ENCODE peak calls at places on chromosome 18, in four cellular contexts. One of them, this sample, is unnamed.

GRCh38 chr18:42290318-42291307 is 335.6 kb downstream of the PIK3C3 start:
- DNase-seq in RWPE1: no peak
- DNase-seq in foreskin fibroblast: no peak
- DNase-seq in tibial artery: no peak
- DNase-seq in this sample: no peak

GRCh38 chr18:3159830-3160229 is 59.9 kb downstream of the MYOM1 start:
- DNase-seq in RWPE1: no peak
- DNase-seq in tibial artery: no peak
- DNase-seq in foreskin fibroblast: no peak
- DNase-seq in this sample: no peak

GRCh38 chr18:63158676-63159291 is 160.8 kb downstream of the BCL2 start:
- DNase-seq in tibial artery: no peak
- DNase-seq in RWPE1: no peak
- DNase-seq in foreskin fibroblast: no peak
- DNase-seq in this sample: no peak

GRCh38 chr18:79467126-79467525 is 71.4 kb downstream of the NFATC1 start:
- DNase-seq in tibial artery: no peak
- DNase-seq in foreskin fibroblast: no peak
- DNase-seq in RWPE1: no peak
- DNase-seq in this sample: no peak

GRCh38 chr18:27749189-27749588 is 427.7 kb downstream of the CDH2 start:
- DNase-seq in foreskin fibroblast: no peak
- DNase-seq in RWPE1: no peak
- DNase-seq in tibial artery: no peak
- DNase-seq in this sample: no peak

GRCh38 chr18:77702686-77703085 is 453.0 kb downstream of the GALR1 start:
- DNase-seq in foreskin fibroblast: peak; percentile 3
- DNase-seq in RWPE1: peak; percentile 17
- DNase-seq in tibial artery: no peak
- DNase-seq in this sample: peak; percentile 34

GRCh38 chr18:9417081-9417841 is 58.1 kb upstream of the RALBP1 start:
- DNase-seq in RWPE1: peak; percentile 26
- DNase-seq in foreskin fibroblast: peak; percentile 75
- DNase-seq in tibial artery: no peak
- DNase-seq in this sample: no peak

GRCh38 chr18:31566576-31567306 is 24.9 kb upstream of the TTR start:
- DNase-seq in RWPE1: no peak
- DNase-seq in tibial artery: no peak
- DNase-seq in foreskin fibroblast: no peak
- DNase-seq in this sample: no peak

GRCh38 chr18:44601447-44601846 is 79.2 kb upstream of the SETBP1 start:
- DNase-seq in tibial artery: no peak
- DNase-seq in RWPE1: peak; percentile 25
- DNase-seq in foreskin fibroblast: peak; percentile 95
- DNase-seq in this sample: no peak

GRCh38 chr18:48600046-48600745 is 61.4 kb downstream of the CTIF start:
- DNase-seq in RWPE1: no peak
- DNase-seq in foreskin fibroblast: no peak
- DNase-seq in tibial artery: no peak
- DNase-seq in this sample: no peak

GRCh38 chr18:26703170-26703933 is 155.0 kb upstream of the KCTD1 start:
- DNase-seq in tibial artery: no peak
- DNase-seq in RWPE1: no peak
- DNase-seq in foreskin fibroblast: no peak
- DNase-seq in this sample: no peak

GRCh38 chr18:33440011-33440383 is 524 bp downstream of the CCDC178 start:
- DNase-seq in foreskin fibroblast: peak; percentile 88
- DNase-seq in tibial artery: no peak
- DNase-seq in RWPE1: no peak
- DNase-seq in this sample: peak; percentile 63

GRCh38 chr18:25734336-25734735 is 356.1 kb downstream of the SS18 start:
- DNase-seq in tibial artery: no peak
- DNase-seq in RWPE1: no peak
- DNase-seq in foreskin fibroblast: no peak
- DNase-seq in this sample: no peak

GRCh38 chr18:75344615-75345014 is 82.9 kb downstream of the SMIM21 start:
- DNase-seq in RWPE1: no peak
- DNase-seq in tibial artery: no peak
- DNase-seq in foreskin fibroblast: no peak
- DNase-seq in this sample: no peak

GRCh38 chr18:10588975-10589374 is 63.1 kb downstream of the NAPG start:
- DNase-seq in RWPE1: no peak
- DNase-seq in tibial artery: no peak
- DNase-seq in foreskin fibroblast: no peak
- DNase-seq in this sample: no peak

GRCh38 chr18:59087391-59087790 is 52.3 kb upstream of the SEC11C start:
- DNase-seq in tibial artery: no peak
- DNase-seq in foreskin fibroblast: no peak
- DNase-seq in RWPE1: no peak
- DNase-seq in this sample: no peak

GRCh38 chr18:61031626-61032025 is 301.6 kb upstream of the CDH20 start:
- DNase-seq in tibial artery: no peak
- DNase-seq in RWPE1: no peak
- DNase-seq in foreskin fibroblast: no peak
- DNase-seq in this sample: no peak

GRCh38 chr18:23231340-23232021 is 96.2 kb downstream of the CABLES1 start:
- DNase-seq in RWPE1: peak; percentile 34
- DNase-seq in foreskin fibroblast: peak; percentile 94
- DNase-seq in tibial artery: peak; percentile 95
- DNase-seq in this sample: no peak

GRCh38 chr18:8401606-8402005 is 207.6 kb upstream of the RAB12 start:
- DNase-seq in RWPE1: no peak
- DNase-seq in foreskin fibroblast: no peak
- DNase-seq in tibial artery: no peak
- DNase-seq in this sample: no peak

GRCh38 chr18:32891130-32891529 is 118.3 kb upstream of the KLHL14 start:
- DNase-seq in RWPE1: no peak
- DNase-seq in tibial artery: no peak
- DNase-seq in foreskin fibroblast: no peak
- DNase-seq in this sample: no peak

GRCh38 chr18:75456277-75456676 is 28.8 kb upstream of the SMIM21 start:
- DNase-seq in foreskin fibroblast: peak; percentile 63
- DNase-seq in tibial artery: no peak
- DNase-seq in RWPE1: no peak
- DNase-seq in this sample: no peak

GRCh38 chr18:28036481-28036880 is 140.4 kb downstream of the CDH2 start:
- DNase-seq in RWPE1: no peak
- DNase-seq in foreskin fibroblast: no peak
- DNase-seq in tibial artery: no peak
- DNase-seq in this sample: no peak

GRCh38 chr18:31079973-31080372 is 22.2 kb downstream of the DSC2 start:
- DNase-seq in foreskin fibroblast: no peak
- DNase-seq in RWPE1: no peak
- DNase-seq in tibial artery: no peak
- DNase-seq in this sample: no peak

GRCh38 chr18:3758531-3758930 is 308.6 kb downstream of the TGIF1 start:
- DNase-seq in RWPE1: peak; percentile 82
- DNase-seq in tibial artery: no peak
- DNase-seq in foreskin fibroblast: peak; percentile 3
- DNase-seq in this sample: no peak

GRCh38 chr18:62634991-62635630 is 80.2 kb upstream of the PHLPP1 start:
- DNase-seq in tibial artery: no peak
- DNase-seq in RWPE1: peak; percentile 78
- DNase-seq in foreskin fibroblast: peak; percentile 34
- DNase-seq in this sample: no peak

GRCh38 chr18:77057043-77057442 is 75.5 kb downstream of the MBP start:
- DNase-seq in tibial artery: no peak
- DNase-seq in foreskin fibroblast: peak; percentile 77
- DNase-seq in RWPE1: no peak
- DNase-seq in this sample: no peak

GRCh38 chr18:3040881-3041280 is 27.9 kb upstream of the LPIN2 start:
- DNase-seq in foreskin fibroblast: no peak
- DNase-seq in tibial artery: no peak
- DNase-seq in RWPE1: no peak
- DNase-seq in this sample: no peak

GRCh38 chr18:74219056-74219455 is 70.7 kb downstream of the TIMM21 start:
- DNase-seq in RWPE1: peak; percentile 7
- DNase-seq in foreskin fibroblast: no peak
- DNase-seq in tibial artery: no peak
- DNase-seq in this sample: no peak

GRCh38 chr18:42113529-42114191 is 158.6 kb downstream of the PIK3C3 start:
- DNase-seq in RWPE1: no peak
- DNase-seq in tibial artery: no peak
- DNase-seq in foreskin fibroblast: peak; percentile 69
- DNase-seq in this sample: no peak

GRCh38 chr18:36534154-36534688 is 236.7 kb downstream of the FHOD3 start:
- DNase-seq in RWPE1: no peak
- DNase-seq in foreskin fibroblast: no peak
- DNase-seq in tibial artery: no peak
- DNase-seq in this sample: no peak

GRCh38 chr18:36536426-36536825 is 238.9 kb downstream of the FHOD3 start:
- DNase-seq in tibial artery: no peak
- DNase-seq in foreskin fibroblast: no peak
- DNase-seq in RWPE1: no peak
- DNase-seq in this sample: no peak

GRCh38 chr18:36539674-36540073 is 242.2 kb downstream of the FHOD3 start:
- DNase-seq in tibial artery: no peak
- DNase-seq in foreskin fibroblast: peak; percentile 55
- DNase-seq in RWPE1: no peak
- DNase-seq in this sample: no peak

GRCh38 chr18:36535202-36535935 is 237.9 kb downstream of the FHOD3 start:
- DNase-seq in tibial artery: no peak
- DNase-seq in RWPE1: no peak
- DNase-seq in foreskin fibroblast: no peak
- DNase-seq in this sample: no peak

GRCh38 chr18:36537289-36537688 is 239.8 kb downstream of the FHOD3 start:
- DNase-seq in foreskin fibroblast: no peak
- DNase-seq in tibial artery: no peak
- DNase-seq in RWPE1: no peak
- DNase-seq in this sample: no peak
- TF ChIP-seq CTCF in foreskin fibroblast: no peak
- TF ChIP-seq CTCF in tibial artery: no peak
- TF ChIP-seq CTCF in RWPE1: no peak
- TF ChIP-seq CTCF in this sample: no peak

GRCh38 chr18:38022247-38022646 is 456.6 kb upstream of the CELF4 start:
- DNase-seq in foreskin fibroblast: no peak
- DNase-seq in tibial artery: no peak
- DNase-seq in RWPE1: no peak
- DNase-seq in this sample: no peak
- TF ChIP-seq CTCF in foreskin fibroblast: no peak
- TF ChIP-seq CTCF in tibial artery: no peak
- TF ChIP-seq CTCF in RWPE1: no peak
- TF ChIP-seq CTCF in this sample: no peak

GRCh38 chr18:45916302-45916701 is 50.8 kb downstream of the EPG5 start:
- DNase-seq in RWPE1: no peak
- DNase-seq in tibial artery: no peak
- DNase-seq in foreskin fibroblast: no peak
- DNase-seq in this sample: no peak
- TF ChIP-seq CTCF in RWPE1: no peak
- TF ChIP-seq CTCF in tibial artery: no peak
- TF ChIP-seq CTCF in foreskin fibroblast: no peak
- TF ChIP-seq CTCF in this sample: no peak

DNA sequence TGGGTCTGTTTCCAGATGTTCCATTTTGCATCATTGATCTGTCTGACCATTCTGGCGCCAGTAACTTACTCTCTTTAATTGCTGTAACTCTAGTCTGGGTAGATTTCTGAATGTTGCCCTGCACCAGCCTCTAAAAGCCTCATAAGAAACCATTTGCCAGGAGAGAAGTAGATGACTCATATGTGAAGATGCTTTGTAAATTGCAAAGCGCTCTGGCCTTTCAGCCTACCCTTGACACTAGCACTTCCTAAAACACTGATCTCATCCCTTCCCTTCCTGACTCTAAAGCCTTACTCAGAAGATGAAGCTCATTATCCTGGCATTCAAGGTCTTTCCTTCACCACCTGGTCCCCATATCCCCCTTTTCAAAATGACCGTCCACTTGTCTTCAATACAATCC is 193.2 kb upstream of the MEX3C start:
- DNase-seq in foreskin fibroblast: peak; percentile 2
- DNase-seq in RWPE1: no peak
- DNase-seq in tibial artery: no peak
- DNase-seq in this sample: no peak
- TF ChIP-seq CTCF in foreskin fibroblast: no peak
- TF ChIP-seq CTCF in RWPE1: no peak
- TF ChIP-seq CTCF in tibial artery: no peak
- TF ChIP-seq CTCF in this sample: no peak

DNA sequence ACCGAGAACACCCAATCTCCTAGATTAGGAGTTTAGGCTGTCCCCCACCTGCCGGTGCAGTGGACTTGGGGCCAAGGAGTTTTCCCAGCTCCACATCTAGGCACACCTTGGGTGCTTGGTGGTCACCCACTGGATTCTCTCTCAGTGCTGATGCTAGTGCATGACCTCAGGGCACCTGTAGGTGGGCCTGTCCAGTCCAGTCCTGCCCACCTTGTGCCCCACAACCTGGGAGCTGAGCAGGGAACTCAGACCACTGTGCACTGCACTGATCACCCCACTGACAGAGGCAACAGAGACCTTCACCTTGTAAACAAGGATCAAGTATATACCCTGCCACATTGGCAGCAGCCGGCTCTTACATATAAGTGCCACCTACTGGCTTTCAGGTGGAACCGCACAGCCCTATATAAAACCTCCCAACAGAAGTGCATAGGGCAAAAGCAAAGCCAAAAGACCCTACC is 12.7 kb upstream of the CDH19 start:
- DNase-seq in foreskin fibroblast: no peak
- DNase-seq in tibial artery: no peak
- DNase-seq in RWPE1: no peak
- DNase-seq in this sample: no peak
- TF ChIP-seq CTCF in foreskin fibroblast: no peak
- TF ChIP-seq CTCF in tibial artery: no peak
- TF ChIP-seq CTCF in RWPE1: peak; percentile 16
- TF ChIP-seq CTCF in this sample: peak; percentile 62

GRCh38 chr18:54232485-54233227 is 8.2 kb upstream of the MBD2 start:
- DNase-seq in foreskin fibroblast: no peak
- DNase-seq in tibial artery: no peak
- DNase-seq in RWPE1: no peak
- DNase-seq in this sample: no peak
- TF ChIP-seq CTCF in foreskin fibroblast: no peak
- TF ChIP-seq CTCF in tibial artery: no peak
- TF ChIP-seq CTCF in RWPE1: no peak
- TF ChIP-seq CTCF in this sample: no peak

DNA sequence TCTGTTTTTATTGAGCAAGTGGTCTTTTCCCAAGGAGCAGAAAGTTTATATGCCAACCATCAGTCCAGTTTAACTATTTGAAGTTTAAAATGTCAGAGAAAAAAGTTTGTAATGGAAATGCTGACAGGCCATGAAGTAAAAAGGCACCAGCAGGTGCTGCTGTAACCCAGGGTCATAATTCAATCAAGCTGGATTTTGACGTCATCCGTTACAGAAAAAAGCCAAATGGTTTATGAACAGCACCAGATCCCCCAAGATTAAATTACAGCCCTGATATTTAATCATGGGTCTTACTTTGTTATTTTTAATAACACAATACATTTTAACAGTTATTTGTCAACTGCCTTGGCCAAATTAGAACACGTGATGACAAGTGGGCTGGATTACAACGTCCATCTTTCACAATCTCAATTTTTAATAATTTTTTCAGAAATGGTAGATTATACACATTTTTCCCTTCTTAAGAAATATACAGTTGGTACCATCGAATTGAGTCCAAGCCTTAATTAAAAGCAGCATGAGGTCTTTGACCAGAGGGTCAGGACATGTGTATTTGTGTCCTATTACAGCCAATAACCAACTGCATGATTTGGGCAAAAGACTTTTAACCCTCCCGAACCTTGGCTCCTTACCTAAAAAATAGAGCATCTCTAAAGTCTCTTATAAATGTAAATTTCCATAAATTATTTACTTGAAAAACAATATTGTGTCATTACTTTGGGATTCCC is 10.0 kb downstream of the TCF4 start:
- DNase-seq in foreskin fibroblast: no peak
- DNase-seq in RWPE1: no peak
- DNase-seq in tibial artery: no peak
- DNase-seq in this sample: no peak
- TF ChIP-seq CTCF in foreskin fibroblast: no peak
- TF ChIP-seq CTCF in RWPE1: no peak
- TF ChIP-seq CTCF in tibial artery: no peak
- TF ChIP-seq CTCF in this sample: no peak